ENCODE peak calls at places on chromosomes 6 and 20, in four cellular contexts. One of them, this sample, is unnamed.

GRCh38 chr6:10956776-10957175 is 69.9 kb downstream of the SYCP2L start:
- DNase-seq in cardiac muscle cell: no peak
- DNase-seq in adrenal gland: no peak
- DNase-seq in heart right ventricle: no peak
- DNase-seq in this sample: no peak

GRCh38 chr20:56411759-56412472 is at the start of gene CASS4:
- DNase-seq in adrenal gland: no peak
- DNase-seq in cardiac muscle cell: peak; percentile 94
- DNase-seq in heart right ventricle: no peak
- DNase-seq in this sample: no peak

GRCh38 chr20:63124092-63124781 is 91.7 kb downstream of the YTHDF1 start:
- DNase-seq in heart right ventricle: peak; percentile 4
- DNase-seq in cardiac muscle cell: peak; percentile 6
- DNase-seq in adrenal gland: peak; percentile 1
- DNase-seq in this sample: no peak

GRCh38 chr6:17839526-17839925 is 132.8 kb upstream of the NUP153 start:
- DNase-seq in adrenal gland: no peak
- DNase-seq in cardiac muscle cell: no peak
- DNase-seq in heart right ventricle: no peak
- DNase-seq in this sample: no peak

GRCh38 chr20:62818592-62819493 is 2.0 kb downstream of the COL9A3 start:
- DNase-seq in adrenal gland: peak; percentile 62
- DNase-seq in cardiac muscle cell: peak; percentile 86
- DNase-seq in heart right ventricle: peak; percentile 82
- DNase-seq in this sample: no peak

GRCh38 chr6:158853872-158854213 is 34.7 kb upstream of the EZR start:
- DNase-seq in cardiac muscle cell: no peak
- DNase-seq in adrenal gland: no peak
- DNase-seq in heart right ventricle: no peak
- DNase-seq in this sample: no peak

GRCh38 chr6:125668071-125668470 is 81.4 kb upstream of the HEY2 start:
- DNase-seq in cardiac muscle cell: no peak
- DNase-seq in heart right ventricle: no peak
- DNase-seq in adrenal gland: no peak
- DNase-seq in this sample: no peak

GRCh38 chr6:72739368-72739779 is 117.5 kb downstream of the KCNQ5 start:
- DNase-seq in adrenal gland: no peak
- DNase-seq in heart right ventricle: no peak
- DNase-seq in cardiac muscle cell: no peak
- DNase-seq in this sample: no peak

GRCh38 chr6:165722022-165722421 is 59.0 kb upstream of the PDE10A start:
- DNase-seq in adrenal gland: no peak
- DNase-seq in heart right ventricle: no peak
- DNase-seq in cardiac muscle cell: no peak
- DNase-seq in this sample: no peak

GRCh38 chr6:155687645-155688044 is 232.0 kb upstream of the NOX3 start:
- DNase-seq in heart right ventricle: no peak
- DNase-seq in cardiac muscle cell: no peak
- DNase-seq in adrenal gland: no peak
- DNase-seq in this sample: no peak

GRCh38 chr20:23823621-23824324 is 2.8 kb downstream of the CST2 start:
- DNase-seq in adrenal gland: no peak
- DNase-seq in cardiac muscle cell: no peak
- DNase-seq in heart right ventricle: no peak
- DNase-seq in this sample: no peak

GRCh38 chr6:79334674-79335073 is 100.2 kb upstream of the HMGN3 start:
- DNase-seq in adrenal gland: no peak
- DNase-seq in cardiac muscle cell: peak; percentile 10
- DNase-seq in heart right ventricle: no peak
- DNase-seq in this sample: no peak

GRCh38 chr6:109527989-109528388 is 45.0 kb upstream of the ZBTB24 start:
- DNase-seq in heart right ventricle: no peak
- DNase-seq in adrenal gland: no peak
- DNase-seq in cardiac muscle cell: peak; percentile 15
- DNase-seq in this sample: no peak

GRCh38 chr6:32954983-32955802 is 2.3 kb upstream of the HLA-DMA start:
- DNase-seq in heart right ventricle: no peak
- DNase-seq in adrenal gland: no peak
- DNase-seq in cardiac muscle cell: peak; percentile 26
- DNase-seq in this sample: no peak

GRCh38 chr6:158507174-158507573 is 52.7 kb upstream of the TMEM181 start:
- DNase-seq in heart right ventricle: no peak
- DNase-seq in adrenal gland: no peak
- DNase-seq in cardiac muscle cell: no peak
- DNase-seq in this sample: no peak

GRCh38 chr6:496649-497048 is 105.1 kb downstream of the IRF4 start:
- DNase-seq in adrenal gland: no peak
- DNase-seq in cardiac muscle cell: no peak
- DNase-seq in heart right ventricle: no peak
- DNase-seq in this sample: no peak

GRCh38 chr20:56393133-56393472 is 658 bp downstream of the CSTF1 start:
- DNase-seq in adrenal gland: no peak
- DNase-seq in heart right ventricle: no peak
- DNase-seq in cardiac muscle cell: no peak
- DNase-seq in this sample: no peak

GRCh38 chr6:26064619-26065257 is 22.5 kb upstream of the HFE start:
- DNase-seq in heart right ventricle: no peak
- DNase-seq in adrenal gland: no peak
- DNase-seq in cardiac muscle cell: peak; percentile 74
- DNase-seq in this sample: no peak

GRCh38 chr6:168221000-168221399 is 98.6 kb downstream of the DACT2 start:
- DNase-seq in cardiac muscle cell: no peak
- DNase-seq in heart right ventricle: no peak
- DNase-seq in adrenal gland: no peak
- DNase-seq in this sample: no peak

GRCh38 chr6:116218172-116218633 is 35.7 kb downstream of the TSPYL4 start:
- DNase-seq in cardiac muscle cell: peak; percentile 32
- DNase-seq in heart right ventricle: no peak
- DNase-seq in adrenal gland: no peak
- DNase-seq in this sample: no peak

GRCh38 chr6:20411953-20412352 is 10.3 kb downstream of the E2F3 start:
- DNase-seq in heart right ventricle: no peak
- DNase-seq in adrenal gland: no peak
- DNase-seq in cardiac muscle cell: no peak
- DNase-seq in this sample: no peak

GRCh38 chr6:43222418-43223059 is 6.7 kb downstream of the DNPH1 start:
- DNase-seq in heart right ventricle: no peak
- DNase-seq in adrenal gland: no peak
- DNase-seq in cardiac muscle cell: no peak
- DNase-seq in this sample: peak; percentile 69

GRCh38 chr6:43220439-43220951 is 8.8 kb downstream of the DNPH1 start:
- DNase-seq in adrenal gland: no peak
- DNase-seq in heart right ventricle: no peak
- DNase-seq in cardiac muscle cell: no peak
- DNase-seq in this sample: peak; percentile 53

GRCh38 chr6:43219814-43220213 is 9.5 kb downstream of the DNPH1 start:
- DNase-seq in heart right ventricle: no peak
- DNase-seq in adrenal gland: no peak
- DNase-seq in cardiac muscle cell: no peak
- DNase-seq in this sample: peak; percentile 55

GRCh38 chr6:43221774-43222101 is 7.5 kb downstream of the DNPH1 start:
- DNase-seq in heart right ventricle: no peak
- DNase-seq in cardiac muscle cell: no peak
- DNase-seq in adrenal gland: no peak
- DNase-seq in this sample: peak; percentile 43

GRCh38 chr6:43221046-43221773 is 8.1 kb downstream of the DNPH1 start:
- DNase-seq in heart right ventricle: no peak
- DNase-seq in cardiac muscle cell: no peak
- DNase-seq in adrenal gland: no peak
- DNase-seq in this sample: peak; percentile 46
- H3K27ac ChIP-seq in heart right ventricle: no peak overlapping the region
- H3K27ac ChIP-seq in cardiac muscle cell: no peak overlapping the region
- H3K27ac ChIP-seq in adrenal gland: no peak overlapping the region
- H3K27ac ChIP-seq in this sample: no peak overlapping the region

GRCh38 chr6:129645371-129646139 is 64.4 kb downstream of the ARHGAP18 start:
- DNase-seq in adrenal gland: no peak
- DNase-seq in heart right ventricle: no peak
- DNase-seq in cardiac muscle cell: peak; percentile 39
- DNase-seq in this sample: no peak

GRCh38 chr6:129644567-129645015 is 65.4 kb downstream of the ARHGAP18 start:
- DNase-seq in adrenal gland: no peak
- DNase-seq in heart right ventricle: no peak
- DNase-seq in cardiac muscle cell: peak; percentile 82
- DNase-seq in this sample: no peak

GRCh38 chr6:129642322-129642721 is 67.7 kb downstream of the ARHGAP18 start:
- DNase-seq in cardiac muscle cell: no peak
- DNase-seq in heart right ventricle: no peak
- DNase-seq in adrenal gland: no peak
- DNase-seq in this sample: no peak

GRCh38 chr6:129646140-129646569 is 63.8 kb downstream of the ARHGAP18 start:
- DNase-seq in cardiac muscle cell: no peak
- DNase-seq in adrenal gland: no peak
- DNase-seq in heart right ventricle: no peak
- DNase-seq in this sample: no peak

DNA sequence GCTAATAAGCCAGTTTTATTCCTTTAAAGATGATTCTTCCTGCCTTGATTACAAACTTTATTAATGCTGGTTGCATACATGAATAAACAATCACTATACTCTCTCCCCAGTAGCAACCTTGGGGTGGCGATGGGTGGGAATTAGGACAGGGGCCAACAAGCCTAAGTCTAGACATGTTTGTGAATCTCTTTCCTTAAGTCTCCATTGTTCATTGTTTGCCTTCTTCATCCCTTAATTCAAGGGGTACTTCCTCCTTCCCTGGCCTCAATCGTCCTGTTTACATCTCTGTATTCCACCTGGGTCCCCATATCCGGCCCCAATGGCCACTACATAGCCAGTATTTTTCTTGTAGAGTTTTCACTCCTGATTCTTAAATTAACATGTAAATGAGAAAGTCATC is 66.0 kb downstream of the ARHGAP18 start:
- DNase-seq in adrenal gland: no peak
- DNase-seq in cardiac muscle cell: peak; percentile 18
- DNase-seq in heart right ventricle: no peak
- DNase-seq in this sample: no peak
- H3K4me3 ChIP-seq in adrenal gland: no peak overlapping the region
- H3K4me3 ChIP-seq in cardiac muscle cell: no peak overlapping the region
- H3K4me3 ChIP-seq in heart right ventricle: no peak overlapping the region
- H3K4me3 ChIP-seq in this sample: no peak overlapping the region

GRCh38 chr6:130223508-130223907 is 757 bp upstream of the SAMD3 start:
- DNase-seq in heart right ventricle: no peak
- DNase-seq in cardiac muscle cell: no peak
- DNase-seq in adrenal gland: no peak
- DNase-seq in this sample: no peak
- TF ChIP-seq CTCF in heart right ventricle: no peak
- TF ChIP-seq CTCF in cardiac muscle cell: no peak
- TF ChIP-seq CTCF in adrenal gland: no peak
- TF ChIP-seq CTCF in this sample: no peak

GRCh38 chr20:2521369-2522305 is 12.9 kb upstream of the ZNF343 start:
- DNase-seq in cardiac muscle cell: peak; percentile 63
- DNase-seq in adrenal gland: peak; percentile 35
- DNase-seq in heart right ventricle: peak; percentile 24
- DNase-seq in this sample: no peak

GRCh38 chr20:2524435-2525272 is 11.7 kb upstream of the TMC2 start:
- DNase-seq in heart right ventricle: peak; percentile 90
- DNase-seq in cardiac muscle cell: peak; percentile 86
- DNase-seq in adrenal gland: peak; percentile 80
- DNase-seq in this sample: peak; percentile 90

GRCh38 chr20:2520617-2521016 is 11.9 kb upstream of the ZNF343 start:
- DNase-seq in heart right ventricle: no peak
- DNase-seq in cardiac muscle cell: no peak
- DNase-seq in adrenal gland: no peak
- DNase-seq in this sample: no peak

GRCh38 chr20:2527762-2528161 is 8.6 kb upstream of the TMC2 start:
- DNase-seq in cardiac muscle cell: no peak
- DNase-seq in heart right ventricle: no peak
- DNase-seq in adrenal gland: no peak
- DNase-seq in this sample: no peak

DNA sequence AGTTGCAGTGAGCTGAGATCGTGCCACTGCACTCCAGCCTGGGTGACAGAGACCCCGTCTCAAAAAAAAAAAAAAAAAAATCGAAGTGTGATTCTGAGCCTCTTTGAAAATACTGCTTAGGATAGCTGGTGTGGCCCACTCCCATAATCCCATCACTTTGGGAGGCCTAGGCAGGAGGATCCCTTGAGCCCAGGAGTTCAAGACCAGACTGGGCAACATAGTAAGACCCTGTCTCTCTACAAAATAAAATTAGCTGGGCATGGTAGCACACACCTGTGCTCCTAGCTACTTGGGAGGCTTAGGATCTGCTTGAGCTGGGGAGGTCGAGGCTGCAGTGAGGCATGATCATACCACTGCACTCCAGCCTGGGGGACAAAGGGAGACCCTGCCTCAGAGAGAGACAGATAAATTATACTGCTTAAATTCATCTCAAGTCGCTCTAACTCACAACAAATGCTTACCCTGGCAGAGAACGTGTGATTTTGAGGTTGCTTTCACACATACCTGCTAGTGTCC is 12.4 kb upstream of the TMC2 start:
- DNase-seq in adrenal gland: no peak
- DNase-seq in cardiac muscle cell: no peak
- DNase-seq in heart right ventricle: no peak
- DNase-seq in this sample: no peak
- H3K27ac ChIP-seq in adrenal gland: no peak overlapping the region
- H3K27ac ChIP-seq in cardiac muscle cell: no peak overlapping the region
- H3K27ac ChIP-seq in heart right ventricle: no peak overlapping the region
- H3K27ac ChIP-seq in this sample: peak overlapping the region; percentile 88

DNA sequence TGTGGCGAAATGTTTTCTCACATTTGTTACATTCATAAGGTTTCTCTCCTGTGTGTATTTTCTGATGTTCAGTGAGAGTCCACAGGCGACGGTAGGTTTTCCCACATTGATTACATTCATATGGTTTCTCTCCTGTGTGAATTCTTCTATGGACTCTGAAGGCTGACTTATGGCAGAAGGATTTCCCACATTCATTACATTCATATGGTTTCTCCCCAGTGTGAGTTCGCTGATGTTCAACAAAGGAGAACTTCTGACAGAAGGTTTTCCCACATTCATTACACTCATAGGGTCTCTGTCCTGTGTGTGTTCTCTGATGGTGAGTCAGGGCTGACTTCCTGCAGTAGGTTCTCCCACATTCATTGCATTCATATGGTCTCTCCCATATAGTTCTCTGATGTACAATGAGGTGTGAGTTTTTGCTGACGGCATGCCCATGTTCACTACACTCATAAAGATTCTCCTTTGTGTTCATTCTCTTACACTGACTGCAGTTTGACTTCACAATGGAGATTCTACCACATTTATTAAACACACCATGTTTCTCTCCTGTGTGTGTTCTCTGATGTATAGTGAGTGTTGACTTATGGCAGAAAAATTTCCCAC is 11.9 kb downstream of the ZNF334 start:
- DNase-seq in heart right ventricle: no peak
- DNase-seq in cardiac muscle cell: peak; percentile 1
- DNase-seq in adrenal gland: no peak
- DNase-seq in this sample: no peak
- H3K4me3 ChIP-seq in heart right ventricle: no peak overlapping the region
- H3K4me3 ChIP-seq in cardiac muscle cell: no peak overlapping the region
- H3K4me3 ChIP-seq in adrenal gland: no peak overlapping the region
- H3K4me3 ChIP-seq in this sample: no peak overlapping the region

GRCh38 chr20:1800777-1801176 is 94.4 kb upstream of the SIRPA start:
- DNase-seq in adrenal gland: no peak
- DNase-seq in heart right ventricle: no peak
- DNase-seq in cardiac muscle cell: peak; percentile 57
- DNase-seq in this sample: no peak
- TF ChIP-seq CTCF in adrenal gland: peak; percentile 34
- TF ChIP-seq CTCF in heart right ventricle: peak; percentile 34
- TF ChIP-seq CTCF in cardiac muscle cell: peak; percentile 54
- TF ChIP-seq CTCF in this sample: no peak

This sample was measured in coronary artery.